ENCODE peak calls at places on chromosomes 1 and 21, in six cellular contexts. Y is A549, W is epithelial cell of proximal tubule, Q is cardiac muscle cell, X is lower leg skin, E is left ventricle myocardium inferior. S is an unnamed sample.

GRCh38 chr1:89085781-89086180 is 20.8 kb upstream of the GBP1 start:
- DNase-seq in Y (no peak), W (no peak), Q (peak; percentile 68), X (no peak), E (no peak), S (no peak)

GRCh38 chr1:61089338-61089737 is 7.0 kb downstream of the NFIA start:
- DNase-seq in Y (no peak), W (no peak), Q (peak; percentile 60), X (no peak), E (no peak), S (no peak)

GRCh38 chr1:162977944-162978568 is 91.1 kb upstream of the RGS4 start:
- DNase-seq in Y (no peak), W (no peak), Q (no peak), X (no peak), E (no peak), S (no peak)

GRCh38 chr1:81703736-81704463 is 96.8 kb upstream of the ADGRL2 start:
- DNase-seq in Y (no peak), W (no peak), Q (peak; percentile 46), X (no peak), E (no peak), S (no peak)

GRCh38 chr21:15058718-15059316 is 6.0 kb downstream of the NRIP1 start:
- DNase-seq in Y (peak; percentile 5), W (peak; percentile 77), Q (peak; percentile 45), X (no peak), E (no peak), S (no peak)

GRCh38 chr1:37673920-37674319 is 18.4 kb upstream of the CDCA8 start:
- DNase-seq in Y (no peak), W (no peak), Q (no peak), X (peak; percentile 86), E (no peak), S (no peak)

GRCh38 chr1:79323240-79324025 is 316.9 kb upstream of the ADGRL4 start:
- DNase-seq in Y (peak; percentile 21), W (peak; percentile 100), Q (peak; percentile 98), X (no peak), E (no peak), S (no peak)

GRCh38 chr21:38741976-38742309 is 63.8 kb upstream of the ETS2 start:
- DNase-seq in Y (no peak), W (no peak), Q (no peak), X (peak; percentile 29), E (no peak), S (no peak)

DNA sequence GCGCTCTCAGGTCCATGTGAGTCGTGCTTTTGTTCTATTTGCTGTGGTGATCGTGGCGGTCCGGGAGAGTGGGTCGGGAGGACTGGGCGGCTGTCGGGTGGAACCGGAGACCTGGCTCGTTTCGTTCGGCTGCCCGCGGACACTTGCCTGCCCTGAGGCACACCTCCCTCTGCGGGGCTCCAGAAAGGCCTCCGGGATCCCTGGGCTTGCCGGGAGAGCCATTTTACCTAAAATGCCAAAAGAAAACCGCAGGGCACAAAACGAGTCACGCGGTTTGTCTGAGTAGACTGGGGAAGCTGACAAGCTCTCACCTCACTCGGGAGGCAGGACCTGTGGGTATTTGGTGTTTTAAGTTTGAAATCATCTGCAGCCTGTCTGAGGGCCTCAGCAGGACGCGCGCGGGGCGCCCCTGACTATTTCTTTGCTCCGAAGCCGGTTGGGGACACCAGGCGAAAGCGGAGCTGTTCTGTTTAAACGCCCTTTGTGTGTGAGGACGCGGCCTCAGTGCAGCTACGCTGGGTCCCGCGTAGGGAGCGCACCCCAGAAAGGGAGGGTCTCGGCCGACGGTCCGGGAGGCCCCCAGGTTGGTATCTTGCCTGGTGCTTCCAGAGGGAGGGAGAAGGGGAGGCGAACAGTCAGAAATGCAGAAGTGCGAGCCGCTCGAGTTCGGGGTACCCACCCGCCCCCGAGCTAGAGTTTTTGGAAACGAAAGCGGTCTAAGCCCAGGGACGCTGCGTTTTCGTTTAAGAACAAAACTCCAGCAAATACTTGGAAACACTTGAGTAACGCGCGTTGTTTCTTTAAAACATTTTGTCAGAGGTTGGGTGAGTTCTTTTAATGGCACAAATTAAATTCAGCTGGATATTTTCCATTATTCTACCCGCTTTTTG is 996 bp downstream of the LHX8 start:
- DNase-seq in Y (no peak), W (no peak), Q (peak; percentile 11), X (peak; percentile 78), E (no peak), S (no peak)
- H3K4me3 ChIP-seq in Y (peak overlapping the region; percentile 53), W (no peak overlapping the region), Q (peak overlapping the region; percentile 31), X (peak overlapping the region; percentile 1), E (peak overlapping the region; percentile 50), S (no peak overlapping the region)

DNA sequence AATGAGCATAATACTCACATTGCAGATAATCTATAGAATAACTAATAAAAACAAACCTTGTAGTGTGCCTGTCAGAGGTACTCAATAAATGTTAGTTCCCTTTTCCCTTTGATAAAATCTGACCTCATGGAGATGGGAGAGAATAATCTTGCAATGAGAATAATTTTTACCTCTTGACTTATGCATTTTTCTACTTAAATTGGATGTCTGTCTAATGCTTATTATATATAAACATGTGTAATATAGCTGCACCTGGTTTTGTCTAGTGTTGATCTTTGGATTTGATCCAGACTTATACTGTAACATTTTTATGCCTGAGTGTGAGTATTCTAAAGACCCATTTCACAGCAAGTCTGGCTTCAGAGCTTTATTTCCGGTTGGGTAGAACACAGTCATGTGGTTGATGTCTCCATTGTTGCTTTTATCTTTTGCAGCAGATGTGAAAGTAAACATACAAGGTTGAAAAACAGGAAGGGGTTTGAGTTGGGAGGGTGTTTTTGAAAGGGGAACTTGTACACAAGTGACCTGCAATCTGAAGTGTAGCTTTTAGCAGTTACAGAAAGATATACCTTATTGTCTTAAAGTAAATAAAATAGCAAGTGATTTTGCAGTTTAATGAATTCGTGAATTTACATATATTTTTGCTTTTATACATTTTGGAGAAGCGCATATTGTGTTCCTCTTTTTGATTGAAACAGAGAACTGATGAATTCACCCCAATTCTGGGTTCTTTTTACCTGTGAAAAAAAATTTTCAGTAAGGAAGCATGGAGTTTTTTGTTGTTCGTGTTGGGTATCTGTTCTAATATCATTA is 12.5 kb downstream of the EPB41 start:
- DNase-seq in Y (no peak), W (no peak), Q (peak; percentile 27), X (no peak), E (no peak), S (no peak)
- H3K4me3 ChIP-seq in Y (no peak overlapping the region), W (no peak overlapping the region), Q (no peak overlapping the region), X (no peak overlapping the region), E (no peak overlapping the region), S (no peak overlapping the region)

DNA sequence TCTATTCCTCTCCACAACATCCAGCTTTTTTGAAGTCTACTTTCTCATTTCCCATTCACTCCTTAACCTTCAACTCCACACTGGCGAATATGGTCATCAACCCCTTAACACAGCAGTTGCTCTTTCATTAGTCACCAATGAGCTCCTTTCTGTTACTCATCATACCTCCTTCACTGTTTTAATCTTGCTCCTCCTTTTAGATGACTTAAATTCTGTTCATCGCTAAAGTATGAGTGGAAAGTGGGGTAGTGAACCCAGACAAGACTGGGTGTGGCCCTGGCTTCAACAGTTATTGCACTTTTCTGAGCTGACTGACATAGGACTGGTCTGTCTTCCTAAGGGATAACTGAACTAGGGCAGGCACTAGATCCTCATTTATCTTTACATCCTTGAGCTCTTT is 51.3 kb downstream of the AKT3 start:
- DNase-seq in Y (peak; percentile 59), W (peak; percentile 90), Q (peak; percentile 61), X (no peak), E (no peak), S (no peak)
- H3K4me3 ChIP-seq in Y (no peak overlapping the region), W (no peak overlapping the region), Q (no peak overlapping the region), X (no peak overlapping the region), E (no peak overlapping the region), S (no peak overlapping the region)

GRCh38 chr1:66405046-66405445 is 128.9 kb upstream of the SGIP1 start:
- DNase-seq in Y (no peak), W (no peak), Q (no peak), X (no peak), E (no peak), S (no peak)
- H3K4me3 ChIP-seq in Y (no peak overlapping the region), W (no peak overlapping the region), Q (no peak overlapping the region), X (no peak overlapping the region), E (no peak overlapping the region), S (no peak overlapping the region)

GRCh38 chr1:200737647-200738296 is 921 bp upstream of the CAMSAP2 start:
- DNase-seq in Y (no peak), W (no peak), Q (no peak), X (no peak), E (no peak), S (no peak)
- H3K4me3 ChIP-seq in Y (peak overlapping the region; percentile 91), W (no peak overlapping the region), Q (no peak overlapping the region), X (no peak overlapping the region), E (peak overlapping the region; percentile 92), S (no peak overlapping the region)

GRCh38 chr1:119081705-119082104 is 58.7 kb downstream of the WARS2 start:
- DNase-seq in Y (no peak), W (no peak), Q (no peak), X (no peak), E (no peak), S (no peak)

GRCh38 chr1:119081267-119081666 is 59.2 kb downstream of the WARS2 start:
- DNase-seq in Y (no peak), W (no peak), Q (peak; percentile 64), X (no peak), E (no peak), S (no peak)

GRCh38 chr1:119083479-119083878 is 57.0 kb downstream of the WARS2 start:
- DNase-seq in Y (no peak), W (no peak), Q (no peak), X (no peak), E (no peak), S (no peak)

GRCh38 chr1:119079881-119080280 is 60.6 kb downstream of the WARS2 start:
- DNase-seq in Y (no peak), W (no peak), Q (no peak), X (no peak), E (no peak), S (no peak)

GRCh38 chr1:119080586-119080985 is 59.9 kb downstream of the WARS2 start:
- DNase-seq in Y (no peak), W (peak; percentile 53), Q (peak; percentile 97), X (no peak), E (no peak), S (peak; percentile 53)
- H3K4me3 ChIP-seq in Y (no peak overlapping the region), W (peak overlapping the region; percentile 1), Q (no peak overlapping the region), X (no peak overlapping the region), E (no peak overlapping the region), S (no peak overlapping the region)

GRCh38 chr1:155080250-155081228 is 1.9 kb downstream of the EFNA3 start:
- DNase-seq in Y (no peak), W (no peak), Q (no peak), X (no peak), E (no peak), S (peak; percentile 73)
- H3K4me3 ChIP-seq in Y (peak overlapping the region; percentile 55), W (peak overlapping the region; percentile 19), Q (peak overlapping the region; percentile 45), X (peak overlapping the region; percentile 36), E (peak overlapping the region; percentile 68), S (no peak overlapping the region)

DNA sequence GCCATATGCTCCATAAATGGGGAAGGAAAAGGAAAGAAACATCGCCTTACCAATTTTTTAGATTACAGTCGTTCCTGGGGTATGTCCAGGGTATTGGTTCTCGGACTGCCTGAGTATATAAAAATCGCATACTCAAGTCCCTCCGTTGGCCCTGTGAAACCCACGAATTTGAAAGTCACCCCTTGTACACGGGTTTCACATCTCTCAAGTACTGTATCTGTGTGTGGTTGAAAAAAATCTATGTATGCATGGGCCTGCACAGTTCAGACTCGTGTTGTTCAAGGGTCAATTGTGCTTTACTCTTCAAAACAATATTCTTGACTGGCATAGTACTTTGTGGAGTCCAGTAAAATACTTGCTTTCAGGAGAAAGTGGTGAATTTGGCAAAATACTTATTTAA is 171.7 kb downstream of the HS2ST1 start:
- DNase-seq in Y (no peak), W (no peak), Q (no peak), X (no peak), E (no peak), S (no peak)
- H3K4me3 ChIP-seq in Y (no peak overlapping the region), W (no peak overlapping the region), Q (no peak overlapping the region), X (no peak overlapping the region), E (no peak overlapping the region), S (no peak overlapping the region)

S was measured in left lung.